ENCODE peak calls at places on chromosomes 2 and 18, in eight cellular contexts. E is astrocyte, K is vagina, F is left lung, Y is hepatocyte, B is OCI-LY7, W is AG09319, Q is fibroblast of mammary gland. H is an unnamed sample.

GRCh38 chr2:98913916-98914712 is 21.9 kb downstream of the CRACDL start:
- DNase-seq in K (no peak), F (peak; percentile 86), B (no peak), W (no peak), E (no peak), Q (no peak), Y (no peak), H (no peak)

GRCh38 chr2:105674859-105675541 is 69.7 kb upstream of the NCK2 start:
- DNase-seq in W (no peak), Y (no peak), F (no peak), Q (no peak), B (no peak), K (peak; percentile 62), E (no peak), H (no peak)

GRCh38 chr2:26764078-26764887 is at the start of gene SLC35F6:
- DNase-seq in K (no peak), B (peak; percentile 87), W (peak; percentile 52), Q (peak; percentile 63), F (peak; percentile 97), Y (peak; percentile 93), E (peak; percentile 55), H (no peak)

GRCh38 chr2:176656055-176656775 is 387.0 kb downstream of the MTX2 start:
- DNase-seq in K (no peak), Y (no peak), Q (no peak), W (no peak), B (no peak), F (no peak), E (no peak), H (no peak)

GRCh38 chr2:12931211-12931844 is 214.6 kb downstream of the TRIB2 start:
- DNase-seq in W (no peak), Y (peak; percentile 53), B (peak; percentile 23), K (no peak), Q (peak; percentile 71), E (peak; percentile 44), F (no peak), H (no peak)

GRCh38 chr2:149387411-149387810 is 57.0 kb downstream of the LYPD6 start:
- DNase-seq in W (no peak), Q (no peak), Y (no peak), F (no peak), B (no peak), K (no peak), E (no peak), H (no peak)

GRCh38 chr2:47899915-47900314 is 6.4 kb downstream of the FBXO11 start:
- DNase-seq in E (peak; percentile 30), W (no peak), Q (no peak), F (no peak), B (no peak), K (no peak), Y (peak; percentile 11), H (no peak)

GRCh38 chr18:61154866-61155265 is 178.4 kb upstream of the CDH20 start:
- DNase-seq in K (no peak), Q (no peak), F (no peak), E (no peak), B (no peak), W (no peak), Y (no peak), H (no peak)

GRCh38 chr18:70073442-70073841 is 125.8 kb upstream of the CD226 start:
- DNase-seq in Y (no peak), E (no peak), Q (no peak), F (no peak), W (no peak), K (no peak), B (no peak), H (no peak)

GRCh38 chr2:219384083-219384713 is 3.5 kb downstream of the DNPEP start:
- DNase-seq in E (no peak), Q (no peak), F (no peak), K (no peak), B (no peak), W (no peak), Y (no peak), H (no peak)

GRCh38 chr2:8565399-8566154 is 116.3 kb upstream of the ID2 start:
- DNase-seq in F (no peak), K (peak; percentile 77), W (no peak), E (no peak), B (no peak), Q (no peak), Y (no peak), H (no peak)

GRCh38 chr2:120935339-120936313 is 200.0 kb downstream of the GLI2 start:
- DNase-seq in W (no peak), K (no peak), B (no peak), Y (peak; percentile 78), F (no peak), E (peak; percentile 88), Q (peak; percentile 40), H (peak; percentile 85)

GRCh38 chr2:157509755-157510154 is 65.9 kb upstream of the CYTIP start:
- DNase-seq in F (no peak), K (no peak), B (peak; percentile 11), Q (no peak), W (no peak), Y (no peak), E (no peak), H (no peak)

GRCh38 chr2:118687698-118688097 is 159.8 kb downstream of the EN1 start:
- DNase-seq in Y (no peak), K (no peak), W (no peak), B (no peak), Q (peak; percentile 41), E (peak; percentile 38), F (no peak), H (no peak)

GRCh38 chr2:28415010-28415409 is 22.4 kb downstream of the FOSL2 start:
- DNase-seq in Y (no peak), E (no peak), Q (no peak), B (no peak), W (no peak), K (no peak), F (no peak), H (no peak)

GRCh38 chr18:56987236-56987635 is 159.7 kb upstream of the BOD1L2 start:
- DNase-seq in B (no peak), K (no peak), E (no peak), W (no peak), Y (no peak), Q (no peak), F (no peak), H (no peak)

GRCh38 chr2:112959109-112959591 is 18.7 kb upstream of the IL36G start:
- DNase-seq in B (no peak), K (no peak), E (no peak), Q (no peak), Y (peak; percentile 23), W (no peak), F (no peak), H (no peak)

GRCh38 chr2:97348841-97349240 is 235.9 kb downstream of the ANKRD36 start:
- DNase-seq in B (no peak), F (no peak), W (no peak), E (no peak), Q (no peak), K (no peak), Y (no peak), H (no peak)

GRCh38 chr2:25340340-25340886 is 1.3 kb downstream of the DNMT3A start:
- DNase-seq in E (no peak), Y (peak; percentile 69), Q (no peak), B (no peak), F (peak; percentile 84), K (no peak), W (no peak), H (no peak)

GRCh38 chr2:206296128-206296527 is 21.7 kb downstream of the ZDBF2 start:
- DNase-seq in K (no peak), W (no peak), F (no peak), E (peak; percentile 42), B (no peak), Q (peak; percentile 51), Y (no peak), H (no peak)

GRCh38 chr2:232142049-232142448 is 180.5 kb downstream of the DIS3L2 start:
- DNase-seq in F (no peak), Q (peak; percentile 35), W (no peak), K (no peak), B (peak; percentile 60), Y (peak; percentile 41), E (peak; percentile 8), H (no peak)

GRCh38 chr2:188675391-188676011 is 298.7 kb upstream of the COL3A1 start:
- DNase-seq in W (no peak), B (no peak), E (peak; percentile 78), Y (no peak), Q (peak; percentile 81), K (no peak), F (no peak), H (no peak)

GRCh38 chr2:37802106-37802791 is 122.8 kb upstream of the RMDN2 start:
- DNase-seq in B (no peak), Y (peak; percentile 24), W (no peak), F (no peak), K (no peak), E (peak; percentile 49), Q (peak; percentile 25), H (no peak)

GRCh38 chr18:72752220-72752619 is 115.6 kb downstream of the NETO1 start:
- DNase-seq in Y (no peak), K (no peak), B (no peak), F (no peak), E (no peak), Q (no peak), W (no peak), H (no peak)
- TF ChIP-seq CTCF in Y (no peak), K (no peak), B (no peak), F (no peak), E (no peak), Q (no peak), W (no peak), H (no peak)

GRCh38 chr2:153622285-153622684 is 143.7 kb upstream of the RPRM start:
- DNase-seq in W (no peak), Q (no peak), K (no peak), F (no peak), Y (peak; percentile 17), E (no peak), B (no peak), H (no peak)
- TF ChIP-seq CTCF in W (no peak), Q (no peak), K (no peak), F (no peak), Y (peak; percentile 52), E (no peak), B (peak; percentile 31), H (no peak)

GRCh38 chr2:140808816-140809215 is 1322.0 kb downstream of the LRP1B start:
- DNase-seq in Q (no peak), E (no peak), Y (no peak), B (no peak), W (no peak), K (no peak), F (no peak), H (no peak)
- TF ChIP-seq CTCF in Q (no peak), E (peak; percentile 3), Y (no peak), B (peak; percentile 31), W (no peak), K (no peak), F (no peak), H (no peak)

DNA sequence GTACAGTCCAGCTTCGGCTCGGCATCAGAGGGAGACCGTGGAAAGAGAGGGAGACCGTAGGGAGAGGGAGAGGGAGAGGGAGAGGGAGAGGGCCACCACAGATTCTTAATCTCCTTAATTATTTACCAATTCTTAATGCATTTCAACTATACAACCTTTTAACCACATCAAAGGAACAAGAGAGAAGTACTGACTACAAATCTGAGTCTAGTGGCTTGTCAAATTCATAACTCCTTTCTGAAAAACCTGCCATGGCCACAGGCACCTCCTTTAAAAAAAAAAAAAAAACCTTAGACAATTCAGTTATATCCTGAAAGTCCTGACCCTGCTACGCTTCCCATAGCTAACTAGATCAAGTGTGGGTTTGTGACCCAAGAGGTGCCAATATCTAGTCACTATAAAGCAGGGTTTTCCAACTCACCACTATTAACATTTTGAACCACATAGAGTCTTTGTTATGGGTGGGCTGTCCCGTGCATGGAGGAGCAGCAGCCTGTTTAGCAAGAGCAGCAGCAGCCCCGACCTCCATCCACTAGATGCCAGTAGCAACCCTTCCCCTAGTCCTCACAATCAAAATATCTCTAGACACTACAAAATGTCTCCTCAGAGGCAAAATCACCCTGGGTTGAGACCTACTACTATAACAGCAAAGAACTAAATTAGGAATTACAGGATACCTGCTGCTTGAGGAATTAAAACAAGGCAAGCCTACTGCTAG is 6.8 kb downstream of the ESCO1 start:
- DNase-seq in E (no peak), K (no peak), Y (no peak), F (no peak), Q (no peak), W (no peak), B (no peak), H (no peak)
- TF ChIP-seq CTCF in E (no peak), K (no peak), Y (no peak), F (no peak), Q (no peak), W (no peak), B (peak; percentile 40), H (no peak)

H was measured in BJ.